ENCODE peak calls at places on chromosomes 16 and 17, in eight cellular contexts. S is substantia nigra, Q is type B pancreatic cell, N is GOT3, Y is RWPE1, J is HT-29, D is osteocyte, H is mammary epithelial cell. O is an unnamed sample.

GRCh38 chr17:17819111-17819510 is 17.7 kb downstream of the SREBF1 start:
- DNase-seq in Y (no peak), S (no peak), Q (no peak), H (no peak), J (no peak), D (no peak), N (no peak), O (no peak)

GRCh38 chr16:14104066-14104465 is 32.9 kb downstream of the MRTFB start:
- DNase-seq in H (no peak), D (no peak), Q (no peak), S (no peak), J (no peak), N (no peak), Y (no peak), O (no peak)

GRCh38 chr16:56608876-56609462 is 585 bp downstream of the MT2A start:
- DNase-seq in Y (no peak), H (no peak), Q (no peak), S (peak), N (no peak), D (no peak), J (peak), O (no peak)

GRCh38 chr16:79609861-79610260 is 9.3 kb upstream of the MAF start:
- DNase-seq in J (no peak), D (no peak), S (no peak), Y (no peak), H (peak), N (no peak), Q (no peak), O (no peak)

GRCh38 chr16:77574867-77575619 is 140.2 kb upstream of the ADAMTS18 start:
- DNase-seq in Y (no peak), Q (no peak), N (no peak), H (no peak), D (no peak), J (no peak), S (no peak), O (no peak)

GRCh38 chr16:86375841-86376240 is 134.5 kb upstream of the FOXF1 start:
- DNase-seq in J (no peak), Y (no peak), Q (no peak), H (no peak), D (no peak), N (no peak), S (no peak), O (no peak)

GRCh38 chr17:46759141-46759540 is 59.4 kb downstream of the WNT3 start:
- DNase-seq in Y (no peak), Q (no peak), J (no peak), N (no peak), D (no peak), S (no peak), H (no peak), O (no peak)

GRCh38 chr16:68298907-68299515 is 11.7 kb downstream of the SLC7A6OS start:
- DNase-seq in H (peak), S (no peak), Q (no peak), N (no peak), Y (peak), D (no peak), J (no peak), O (no peak)

GRCh38 chr17:12990926-12991325 is 26.9 kb downstream of the ELAC2 start:
- DNase-seq in D (no peak), Y (no peak), H (no peak), S (no peak), Q (no peak), N (no peak), J (no peak), O (no peak)

GRCh38 chr16:11334831-11335404 is 10.3 kb upstream of the RMI2 start:
- DNase-seq in J (no peak), Q (no peak), Y (no peak), D (no peak), S (no peak), H (no peak), N (no peak), O (no peak)

GRCh38 chr17:57783338-57783742 is 38.2 kb upstream of the CCDC182 start:
- DNase-seq in S (peak), Y (peak), D (peak), J (peak), H (peak), Q (peak), N (no peak), O (no peak)

GRCh38 chr16:14289692-14290340 is 218.7 kb downstream of the MRTFB start:
- DNase-seq in J (peak), Y (peak), D (no peak), N (no peak), S (no peak), Q (no peak), H (no peak), O (no peak)

GRCh38 chr17:81438024-81438664 is 42.9 kb downstream of the BAHCC1 start:
- DNase-seq in S (no peak), D (no peak), N (no peak), Y (no peak), J (no peak), Q (no peak), H (no peak), O (no peak)

GRCh38 chr16:81486555-81487061 is 42.0 kb downstream of the CMIP start:
- DNase-seq in D (no peak), Y (no peak), J (no peak), Q (no peak), N (no peak), H (no peak), S (no peak), O (peak)

GRCh38 chr17:28256881-28257280 is 62.1 kb upstream of the TMEM97 start:
- DNase-seq in S (no peak), N (no peak), D (no peak), H (no peak), Y (no peak), J (no peak), Q (no peak), O (no peak)

GRCh38 chr16:88961031-88961430 is 16.0 kb downstream of the CBFA2T3 start:
- DNase-seq in Q (no peak), S (no peak), Y (no peak), N (no peak), J (no peak), H (no peak), D (no peak), O (no peak)

GRCh38 chr17:80146121-80147034 is 550 bp downstream of the EIF4A3 start:
- DNase-seq in S (peak), Q (no peak), N (no peak), Y (no peak), D (no peak), J (peak), H (no peak), O (no peak)